ENCODE peak calls at places on chromosomes 12 and 14, in six cellular contexts. L is GM20000, I is psoas muscle, A is colonic mucosa, S is transverse colon, F is A549. G is an unnamed sample.

GRCh38 chr14:104787736-104788532 is 7.6 kb downstream of the AKT1 start:
- DNase-seq in L (no peak), I (no peak), A (no peak), S (no peak), F (no peak), G (no peak)

GRCh38 chr14:33016611-33017010 is 77.9 kb downstream of the NPAS3 start:
- DNase-seq in L (no peak), I (no peak), A (no peak), S (no peak), F (no peak), G (no peak)

GRCh38 chr12:75690556-75690955 is 179.1 kb upstream of the KRR1 start:
- DNase-seq in L (no peak), I (no peak), A (no peak), S (no peak), F (peak; percentile 31), G (no peak)

GRCh38 chr12:91140660-91141045 is 29.4 kb upstream of the LUM start:
- DNase-seq in L (no peak), I (no peak), A (no peak), S (no peak), F (no peak), G (no peak)

GRCh38 chr12:666066-666465 is 2.8 kb upstream of the NINJ2 start:
- DNase-seq in L (no peak), I (no peak), A (no peak), S (no peak), F (no peak), G (no peak)

GRCh38 chr14:29310757-29311156 is 544.2 kb downstream of the FOXG1 start:
- DNase-seq in L (no peak), I (no peak), A (no peak), S (no peak), F (no peak), G (no peak)

GRCh38 chr12:104605685-104606084 is 148.9 kb downstream of the CHST11 start:
- DNase-seq in L (no peak), I (peak; percentile 70), A (peak; percentile 30), S (peak; percentile 34), F (no peak), G (peak; percentile 5)

GRCh38 chr12:117580718-117581062 is 219.3 kb upstream of the NOS1 start:
- DNase-seq in L (no peak), I (peak; percentile 61), A (peak; percentile 31), S (peak; percentile 16), F (peak; percentile 36), G (no peak)

GRCh38 chr12:57604454-57605307 is at the start of gene DTX3:
- DNase-seq in L (peak; percentile 83), I (peak; percentile 34), A (peak; percentile 31), S (no peak), F (peak; percentile 57), G (peak; percentile 66)
- TF ChIP-seq CTCF in L (no peak), I (no peak), A (no peak), S (no peak), F (no peak), G (no peak)

GRCh38 chr12:112540021-112540420 is 121.3 kb downstream of the PTPN11 start:
- DNase-seq in L (no peak), I (no peak), A (no peak), S (no peak), F (no peak), G (no peak)

GRCh38 chr12:112537710-112538396 is 119.1 kb downstream of the PTPN11 start:
- DNase-seq in L (no peak), I (no peak), A (no peak), S (no peak), F (no peak), G (no peak)

GRCh38 chr12:112538740-112539139 is 120.0 kb downstream of the PTPN11 start:
- DNase-seq in L (no peak), I (no peak), A (no peak), S (no peak), F (no peak), G (no peak)

GRCh38 chr12:112536367-112536730 is 117.6 kb downstream of the PTPN11 start:
- DNase-seq in L (no peak), I (no peak), A (no peak), S (no peak), F (no peak), G (no peak)

GRCh38 chr12:112539221-112539620 is 120.5 kb downstream of the PTPN11 start:
- DNase-seq in L (no peak), I (no peak), A (no peak), S (no peak), F (peak; percentile 35), G (no peak)
- TF ChIP-seq CTCF in L (no peak), I (no peak), A (no peak), S (no peak), F (peak; percentile 35), G (no peak)

GRCh38 chr14:72815459-72815858 is 78.4 kb downstream of the DPF3 start:
- DNase-seq in L (no peak), I (no peak), A (no peak), S (no peak), F (no peak), G (no peak)

GRCh38 chr14:72810201-72810600 is 83.7 kb downstream of the DPF3 start:
- DNase-seq in L (no peak), I (no peak), A (no peak), S (no peak), F (no peak), G (peak; percentile 88)

GRCh38 chr14:72809063-72809462 is 84.8 kb downstream of the DPF3 start:
- DNase-seq in L (no peak), I (no peak), A (no peak), S (no peak), F (no peak), G (no peak)

GRCh38 chr14:72808564-72808963 is 85.3 kb downstream of the DPF3 start:
- DNase-seq in L (no peak), I (no peak), A (no peak), S (no peak), F (no peak), G (no peak)

DNA sequence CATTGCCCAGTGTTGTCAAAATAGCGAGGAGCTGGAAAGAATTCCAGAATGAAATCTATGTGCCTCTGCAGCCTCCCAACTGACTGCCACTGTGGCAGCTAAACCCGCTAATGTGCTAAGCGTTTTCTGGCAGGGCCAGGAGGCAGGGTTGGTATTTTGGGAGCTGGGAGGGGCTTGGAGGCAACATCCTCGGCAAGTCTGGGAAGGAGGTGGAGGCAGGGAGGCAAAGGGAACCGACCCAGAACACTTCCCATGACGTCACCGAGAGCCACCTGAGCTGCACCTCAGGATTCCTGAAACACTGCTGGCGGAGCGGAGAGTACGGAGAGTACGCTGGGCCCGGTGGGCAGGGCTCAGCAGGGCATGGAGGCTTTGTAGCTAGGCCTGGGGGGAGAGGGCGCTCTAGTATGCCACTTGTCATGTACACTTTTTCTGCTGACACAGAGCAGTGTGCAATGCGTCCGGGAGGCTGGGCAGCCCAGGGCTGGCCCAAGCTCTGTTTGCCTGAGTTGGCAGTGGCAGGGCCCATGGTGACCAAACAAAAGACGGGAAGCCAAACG is 81.5 kb downstream of the DPF3 start:
- DNase-seq in L (no peak), I (peak; percentile 84), A (no peak), S (peak; percentile 10), F (no peak), G (no peak)
- TF ChIP-seq CTCF in L (no peak), I (no peak), A (no peak), S (no peak), F (no peak), G (no peak)

GRCh38 chr12:52877242-52877641 is 27.6 kb downstream of the KRT8 start:
- DNase-seq in L (no peak), I (no peak), A (no peak), S (peak; percentile 7), F (no peak), G (no peak)

GRCh38 chr12:52876371-52876770 is 27.6 kb upstream of the KRT78 start:
- DNase-seq in L (no peak), I (no peak), A (peak; percentile 70), S (peak; percentile 62), F (no peak), G (no peak)

GRCh38 chr12:52874573-52875435 is 26.0 kb upstream of the KRT78 start:
- DNase-seq in L (no peak), I (no peak), A (no peak), S (no peak), F (no peak), G (no peak)

GRCh38 chr12:52878507-52879393 is 26.1 kb downstream of the KRT8 start:
- DNase-seq in L (no peak), I (no peak), A (no peak), S (no peak), F (no peak), G (no peak)

DNA sequence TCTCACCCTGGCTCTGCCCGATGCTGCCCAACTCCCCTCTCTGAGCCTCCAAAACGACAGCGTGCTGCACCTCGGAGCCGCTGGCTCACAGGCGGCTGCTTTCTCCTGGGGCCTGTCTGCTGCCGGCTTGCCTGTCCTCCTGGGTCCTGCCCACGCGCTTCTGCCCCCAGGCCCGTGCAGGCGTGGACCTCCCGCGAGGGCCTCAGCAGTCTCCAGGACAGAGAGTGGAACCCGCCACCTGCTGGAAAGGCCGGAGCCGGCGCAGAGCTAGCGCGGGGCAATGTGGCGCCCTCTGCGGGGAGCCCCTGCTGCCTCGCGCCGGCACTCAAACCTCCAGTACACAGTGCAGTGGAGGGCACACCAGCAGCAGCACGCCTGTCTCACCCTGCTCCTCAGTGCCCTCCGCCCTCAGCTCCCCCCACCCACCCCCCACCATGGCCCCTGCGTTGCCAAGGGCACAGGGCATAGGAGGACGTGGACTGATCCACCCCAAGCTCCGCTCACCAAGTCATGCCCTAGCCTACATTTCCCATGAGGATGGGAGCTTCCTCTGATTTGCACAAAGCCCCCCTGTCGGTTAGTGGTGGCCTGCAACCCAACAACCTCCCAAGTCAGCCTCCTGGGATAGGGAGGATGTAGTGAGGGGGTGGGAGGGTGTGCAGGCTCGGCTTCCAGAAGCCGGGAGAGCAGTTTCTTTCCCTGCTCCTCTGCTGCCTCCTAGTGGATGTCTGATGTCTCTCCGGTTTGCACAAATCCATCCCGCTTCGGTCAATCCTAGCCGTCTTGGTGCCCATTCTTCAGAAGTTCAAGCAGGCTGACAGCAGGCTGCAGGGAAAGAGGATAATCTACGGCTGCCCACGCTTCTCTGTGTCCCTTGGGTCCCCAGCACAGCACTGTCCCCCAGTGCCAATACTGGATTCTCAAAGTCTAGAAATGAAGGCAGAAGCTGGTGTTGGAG is 25.2 kb downstream of the KRT8 start:
- DNase-seq in L (peak; percentile 73), I (peak; percentile 66), A (peak; percentile 92), S (peak; percentile 85), F (peak; percentile 82), G (peak; percentile 82)
- TF ChIP-seq CTCF in L (peak; percentile 60), I (peak; percentile 80), A (peak; percentile 50), S (peak; percentile 68), F (peak; percentile 97), G (peak; percentile 92)

DNA sequence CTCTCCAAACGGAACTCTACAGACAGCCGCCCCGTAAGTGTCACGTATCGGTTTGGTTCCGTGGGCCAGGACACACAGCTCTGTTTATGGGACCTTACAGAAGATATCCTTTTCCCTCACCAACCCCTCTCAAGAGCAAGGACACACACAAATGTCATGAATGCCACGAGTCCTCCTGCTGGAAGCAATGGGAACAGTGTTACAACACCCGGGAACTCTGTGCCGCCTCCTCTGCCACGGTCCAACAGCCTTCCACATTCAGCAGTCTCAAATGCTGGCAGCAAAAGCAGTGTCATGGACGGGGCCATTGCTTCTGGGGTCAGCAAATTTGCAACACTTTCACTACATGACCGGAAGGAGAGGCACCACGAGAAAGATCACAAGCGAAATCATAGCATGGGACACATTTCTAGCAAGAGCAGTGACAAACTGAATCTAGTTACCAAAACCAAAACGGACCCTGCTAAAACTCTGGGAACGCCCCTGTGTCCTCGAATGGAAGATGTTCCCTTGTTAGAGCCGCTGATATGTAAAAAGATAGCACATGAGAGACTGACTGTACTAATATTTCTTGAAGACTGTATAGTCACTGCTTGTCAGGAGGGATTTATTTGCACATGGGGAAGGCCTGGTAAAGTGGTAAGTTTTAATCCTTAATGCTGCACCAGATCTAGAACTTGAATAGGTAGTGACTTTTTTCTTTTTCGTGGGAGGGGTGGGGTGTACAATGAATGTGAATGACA is 69.7 kb downstream of the WDR20 start:
- DNase-seq in L (no peak), I (no peak), A (no peak), S (no peak), F (peak; percentile 27), G (no peak)
- TF ChIP-seq CTCF in L (no peak), I (peak; percentile 52), A (no peak), S (no peak), F (peak; percentile 16), G (no peak)

GRCh38 chr12:123264642-123265041 is 7.0 kb downstream of the CDK2AP1 start:
- DNase-seq in L (peak; percentile 48), I (no peak), A (no peak), S (no peak), F (no peak), G (peak; percentile 34)
- TF ChIP-seq CTCF in L (no peak), I (no peak), A (no peak), S (no peak), F (no peak), G (no peak)

G was measured in activated CD8-positive, alpha-beta T cell treated with anti-CD3 and anti-CD28 coated beads for 36 hours.